ENCODE peak calls at places on chromosomes 1 and 21, in ten cellular contexts. D, H, E, V, G, C, K, M, P and L are unnamed samples.

GRCh38 chr21:26795866-26796329 is 49.3 kb downstream of the ADAMTS1 start:
- DNase-seq in D (peak), H (no peak), E (no peak), V (no peak), G (no peak), C (no peak), K (no peak), M (peak), P (peak), L (no peak)

GRCh38 chr21:17270234-17270633 is 242.6 kb upstream of the CXADR start:
- DNase-seq in D (no peak), H (no peak), E (no peak), V (no peak), G (no peak), C (no peak), K (peak), M (peak), P (no peak), L (no peak)

GRCh38 chr1:88284066-88284465 is 400.0 kb upstream of the PKN2 start:
- DNase-seq in D (no peak), H (no peak), E (no peak), V (no peak), G (no peak), C (no peak), K (no peak), M (no peak), P (no peak), L (no peak)

GRCh38 chr1:27122652-27123051 is 32.3 kb downstream of the SLC9A1 start:
- DNase-seq in D (peak), H (no peak), E (peak), V (peak), G (no peak), C (peak), K (peak), M (peak), P (peak), L (no peak)

GRCh38 chr1:218299416-218299815 is 14.3 kb downstream of the RRP15 start:
- DNase-seq in D (no peak), H (peak), E (no peak), V (no peak), G (no peak), C (no peak), K (peak), M (no peak), P (no peak), L (no peak)

GRCh38 chr1:66436378-66437135 is 97.4 kb upstream of the SGIP1 start:
- DNase-seq in D (no peak), H (peak), E (no peak), V (no peak), G (no peak), C (no peak), K (peak), M (no peak), P (no peak), L (no peak)

GRCh38 chr1:92481598-92482403 is 4.9 kb downstream of the GFI1 start:
- DNase-seq in D (no peak), H (no peak), E (no peak), V (no peak), G (no peak), C (no peak), K (peak), M (no peak), P (no peak), L (no peak)

GRCh38 chr1:192632641-192633532 is 3.1 kb upstream of the RGS13 start:
- DNase-seq in D (no peak), H (no peak), E (no peak), V (no peak), G (no peak), C (no peak), K (peak), M (no peak), P (no peak), L (no peak)

GRCh38 chr1:218473527-218473926 is 128.4 kb downstream of the TGFB2 start:
- DNase-seq in D (no peak), H (no peak), E (no peak), V (no peak), G (no peak), C (no peak), K (no peak), M (no peak), P (no peak), L (no peak)

GRCh38 chr1:25037174-25038074 is 107.3 kb upstream of the RUNX3 start:
- DNase-seq in D (no peak), H (peak), E (peak), V (peak), G (no peak), C (no peak), K (peak), M (no peak), P (peak), L (no peak)

GRCh38 chr1:67889940-67890567 is 56.8 kb upstream of the GNG12 start:
- DNase-seq in D (no peak), H (peak), E (peak), V (peak), G (no peak), C (no peak), K (no peak), M (no peak), P (no peak), L (no peak)

GRCh38 chr21:41431788-41432548 is 5.9 kb downstream of the MX1 start:
- DNase-seq in D (no peak), H (no peak), E (no peak), V (no peak), G (peak), C (no peak), K (no peak), M (no peak), P (peak), L (no peak)
- TF ChIP-seq POLR2AphosphoS5 in D (no peak), H (no peak), E (no peak), V (no peak), G (no peak), C (no peak), K (no peak), M (no peak), P (no peak), L (no peak)

GRCh38 chr1:226157761-226158316 is 28.7 kb downstream of the ACBD3 start:
- DNase-seq in D (no peak), H (no peak), E (no peak), V (no peak), G (no peak), C (no peak), K (no peak), M (no peak), P (no peak), L (no peak)
- H3K4me3 ChIP-seq in D (no peak), H (no peak), E (no peak), V (no peak), G (no peak), C (no peak), K (no peak), M (no peak), P (no peak), L (no peak)

GRCh38 chr1:95396557-95396956 is 162.5 kb downstream of the RWDD3 start:
- DNase-seq in D (no peak), H (no peak), E (no peak), V (no peak), G (no peak), C (no peak), K (no peak), M (no peak), P (no peak), L (no peak)
- TF ChIP-seq POLR2AphosphoS5 in D (no peak), H (no peak), E (no peak), V (no peak), G (no peak), C (no peak), K (no peak), M (no peak), P (no peak), L (no peak)

GRCh38 chr1:204150702-204151561 is 912 bp downstream of the ETNK2 start:
- DNase-seq in D (no peak), H (no peak), E (no peak), V (no peak), G (no peak), C (no peak), K (peak), M (no peak), P (no peak), L (no peak)
- H3K4me3 ChIP-seq in D (peak), H (peak), E (peak), V (peak), G (peak), C (peak), K (peak), M (peak), P (peak), L (peak)

GRCh38 chr21:46024983-46025860 is 43.7 kb downstream of the COL6A1 start:
- DNase-seq in D (no peak), H (no peak), E (no peak), V (no peak), G (no peak), C (no peak), K (no peak), M (no peak), P (no peak), L (no peak)
- TF ChIP-seq POLR2AphosphoS5 in D (no peak), H (no peak), E (no peak), V (no peak), G (no peak), C (no peak), K (no peak), M (no peak), P (no peak), L (no peak)

GRCh38 chr1:220878223-220879081 is 791 bp upstream of the HLX start:
- DNase-seq in D (no peak), H (no peak), E (peak), V (no peak), G (no peak), C (no peak), K (peak), M (peak), P (peak), L (no peak)

GRCh38 chr1:220879509-220880366 is 495 bp downstream of the HLX start:
- DNase-seq in D (peak), H (no peak), E (peak), V (no peak), G (no peak), C (no peak), K (peak), M (no peak), P (peak), L (no peak)

GRCh38 chr1:220879090-220879508 is at the start of gene HLX:
- DNase-seq in D (peak), H (peak), E (peak), V (peak), G (no peak), C (no peak), K (peak), M (peak), P (peak), L (peak)

GRCh38 chr1:220880726-220881506 is 1.7 kb downstream of the HLX start:
- DNase-seq in D (peak), H (no peak), E (peak), V (no peak), G (no peak), C (no peak), K (peak), M (peak), P (peak), L (no peak)

GRCh38 chr1:220880367-220880680 is 1.1 kb downstream of the HLX start:
- DNase-seq in D (no peak), H (no peak), E (no peak), V (no peak), G (peak), C (no peak), K (no peak), M (no peak), P (no peak), L (no peak)
- H3K4me3 ChIP-seq in D (peak), H (peak), E (peak), V (peak), G (peak), C (peak), K (peak), M (peak), P (peak), L (peak)

GRCh38 chr1:11786168-11786567 is 19.6 kb downstream of the MTHFR start:
- DNase-seq in D (no peak), H (no peak), E (no peak), V (no peak), G (no peak), C (no peak), K (no peak), M (no peak), P (no peak), L (no peak)

GRCh38 chr1:11784256-11784992 is 21.3 kb downstream of the MTHFR start:
- DNase-seq in D (no peak), H (no peak), E (no peak), V (no peak), G (no peak), C (no peak), K (no peak), M (peak), P (no peak), L (no peak)

GRCh38 chr1:11783556-11783955 is 21.6 kb downstream of the C1orf167 start:
- DNase-seq in D (no peak), H (no peak), E (no peak), V (no peak), G (no peak), C (no peak), K (no peak), M (no peak), P (no peak), L (no peak)

GRCh38 chr1:11787251-11787803 is 18.4 kb downstream of the MTHFR start:
- DNase-seq in D (peak), H (no peak), E (peak), V (no peak), G (no peak), C (peak), K (peak), M (peak), P (peak), L (no peak)

DNA sequence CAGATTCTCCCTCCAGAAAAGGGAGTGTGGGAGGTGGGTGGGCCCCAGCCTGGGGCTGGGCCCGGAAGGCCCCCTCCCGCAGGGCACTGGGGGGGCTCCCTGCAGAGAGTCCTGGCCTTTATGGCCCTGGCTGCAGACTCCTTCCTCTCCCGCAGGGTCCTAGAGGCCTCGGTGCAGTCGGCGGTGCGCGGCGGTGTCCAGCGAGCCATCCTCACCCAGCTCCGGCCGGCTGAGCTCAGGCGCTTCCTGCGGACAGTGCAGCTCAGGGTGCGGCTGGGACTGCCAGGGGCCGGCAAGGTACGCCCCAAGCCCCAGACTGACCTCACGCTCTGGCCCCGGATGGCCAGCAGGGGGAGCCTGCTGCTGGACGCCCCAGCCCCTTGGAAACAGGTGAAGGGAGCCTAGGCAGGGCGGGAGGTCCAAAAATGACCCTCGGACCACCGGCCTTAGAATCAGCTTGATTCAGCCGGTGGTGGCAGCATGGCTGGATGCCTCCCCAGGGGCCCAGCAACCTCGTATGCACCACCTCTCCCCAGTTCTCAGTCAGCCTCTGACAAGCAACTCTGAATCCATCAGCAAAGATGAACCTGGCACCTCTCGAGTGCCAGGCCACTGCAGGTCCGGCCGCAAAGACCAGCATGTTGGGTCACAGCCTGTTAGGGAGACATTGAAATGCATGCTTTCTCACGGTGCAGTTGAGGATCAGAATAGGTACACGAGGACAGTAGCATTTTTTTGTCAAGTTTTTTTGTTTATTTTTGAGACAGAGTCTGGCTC is 20.6 kb downstream of the MTHFR start:
- DNase-seq in D (peak), H (peak), E (peak), V (no peak), G (no peak), C (no peak), K (peak), M (peak), P (peak), L (peak)
- TF ChIP-seq POLR2AphosphoS5 in D (no peak), H (peak), E (peak), V (no peak), G (no peak), C (no peak), K (no peak), M (no peak), P (peak), L (no peak)

DNA sequence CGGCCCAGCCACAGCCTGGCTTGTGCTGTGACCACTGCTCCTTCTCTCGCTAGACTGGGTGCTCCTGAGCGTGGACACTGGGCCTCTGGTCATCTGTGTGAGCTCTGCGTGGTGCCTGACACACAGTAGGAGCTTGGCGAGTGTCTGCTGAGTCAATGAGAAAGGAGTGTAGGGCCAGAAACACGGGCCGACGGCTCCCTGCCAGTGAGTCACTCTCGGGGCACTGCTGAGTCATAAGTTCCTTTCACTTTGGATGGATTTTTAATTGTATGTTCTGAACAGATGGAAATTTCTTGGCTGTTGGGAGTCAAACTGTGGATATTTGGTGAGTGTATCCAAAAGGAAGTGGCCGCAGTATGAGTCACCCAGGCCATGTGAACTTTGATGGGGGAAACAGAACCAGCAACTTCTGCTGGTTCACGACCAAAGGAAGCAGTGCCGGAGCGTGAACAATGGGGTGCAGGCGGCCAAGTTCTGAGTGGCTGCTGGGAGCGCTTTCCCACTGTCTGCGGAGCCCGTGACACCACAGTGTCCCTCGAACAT is 41.0 kb upstream of the COL18A1 start:
- DNase-seq in D (peak), H (peak), E (peak), V (peak), G (no peak), C (peak), K (no peak), M (peak), P (peak), L (peak)
- H3K4me3 ChIP-seq in D (no peak), H (peak), E (no peak), V (no peak), G (peak), C (peak), K (no peak), M (peak), P (no peak), L (no peak)

DNA sequence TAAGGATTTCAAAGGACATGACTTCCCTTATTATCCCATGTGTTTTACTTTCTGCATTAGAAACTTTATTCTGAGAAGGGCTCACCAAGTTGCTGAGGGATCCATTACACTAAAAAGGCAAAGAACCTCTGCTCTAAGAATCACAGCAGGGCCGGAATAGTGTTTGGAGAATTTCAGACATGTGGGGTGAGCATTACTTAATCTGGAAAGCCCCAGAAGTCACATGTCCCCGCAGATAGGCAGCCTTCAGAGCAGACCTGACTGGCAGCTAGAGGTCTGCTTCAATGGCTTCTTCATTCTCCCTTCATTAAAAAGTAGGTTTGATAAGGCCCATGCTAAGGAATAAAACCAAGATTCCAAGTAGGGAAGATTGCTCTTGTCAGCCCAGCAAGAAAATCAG is 52.6 kb upstream of the RBM15 start:
- DNase-seq in D (no peak), H (no peak), E (no peak), V (no peak), G (no peak), C (no peak), K (no peak), M (no peak), P (no peak), L (no peak)
- TF ChIP-seq POLR2AphosphoS5 in D (no peak), H (no peak), E (no peak), V (no peak), G (no peak), C (no peak), K (no peak), M (no peak), P (no peak), L (no peak)

GRCh38 chr1:59061876-59062275 is 235.0 kb upstream of the FGGY start:
- DNase-seq in D (no peak), H (peak), E (peak), V (no peak), G (no peak), C (no peak), K (no peak), M (peak), P (peak), L (peak)
- H3K4me3 ChIP-seq in D (no peak), H (no peak), E (no peak), V (no peak), G (peak), C (peak), K (no peak), M (peak), P (no peak), L (peak)